ENCODE peak calls at places on chromosome 6, in five cellular contexts. M is mesenchymal stem cell, G is neuronal stem cell, D is H9, H is H1. E is an unnamed sample.

GRCh38 chr6:134097114-134097707 is 44.8 kb upstream of the SLC2A12 start:
- DNase-seq in G (peak), H (no peak), D (peak), M (peak), E (peak)

GRCh38 chr6:93586316-93586715 is 167.0 kb upstream of the EPHA7 start:
- DNase-seq in G (no peak), M (no peak), H (no peak), D (no peak), E (no peak)

GRCh38 chr6:142395768-142396231 is 94.0 kb downstream of the ADGRG6 start:
- DNase-seq in G (no peak), M (peak), D (no peak), H (no peak), E (no peak)

GRCh38 chr6:151379933-151380847 is 11.2 kb downstream of the ZBTB2 start:
- DNase-seq in H (no peak), G (no peak), M (peak), D (no peak), E (no peak)

GRCh38 chr6:163182696-163183095 is 231.8 kb upstream of the QKI start:
- DNase-seq in G (no peak), M (no peak), D (no peak), H (no peak), E (peak)

GRCh38 chr6:13641315-13641714 is 26.2 kb downstream of the NOL7 start:
- DNase-seq in G (no peak), M (no peak), H (no peak), D (no peak), E (no peak)

GRCh38 chr6:50452001-50452400 is 261.3 kb upstream of the TFAP2D start:
- DNase-seq in H (no peak), M (no peak), G (no peak), D (no peak), E (no peak)

GRCh38 chr6:84687487-84687886 is 76.9 kb downstream of the TBX18 start:
- DNase-seq in M (no peak), D (no peak), G (peak), H (no peak), E (no peak)

GRCh38 chr6:19771753-19772336 is 65.3 kb upstream of the ID4 start:
- DNase-seq in G (no peak), M (no peak), D (no peak), H (no peak), E (peak)

GRCh38 chr6:7902867-7903266 is 7.7 kb downstream of the TXNDC5 start:
- DNase-seq in M (no peak), H (no peak), D (no peak), G (no peak), E (no peak)

GRCh38 chr6:11613858-11614257 is 76.3 kb downstream of the TMEM170B start:
- DNase-seq in G (no peak), M (peak), D (no peak), H (no peak), E (peak)

GRCh38 chr6:144689503-144690040 is 404.4 kb downstream of the UTRN start:
- DNase-seq in G (no peak), D (no peak), H (no peak), M (no peak), E (peak)

GRCh38 chr6:19137419-19138035 is 699.6 kb upstream of the ID4 start:
- DNase-seq in H (peak), D (no peak), M (no peak), G (no peak), E (peak)

GRCh38 chr6:91868539-91869202 is 1281.8 kb upstream of the MAP3K7 start:
- DNase-seq in G (no peak), H (no peak), M (no peak), D (no peak), E (no peak)

GRCh38 chr6:105819774-105820173 is 266.4 kb upstream of the PRDM1 start:
- DNase-seq in G (no peak), H (no peak), D (no peak), M (no peak), E (no peak)

GRCh38 chr6:164106345-164106769 is 691.8 kb downstream of the QKI start:
- DNase-seq in M (no peak), G (no peak), H (no peak), D (peak), E (peak)

GRCh38 chr6:142459267-142459666 is 157.5 kb downstream of the ADGRG6 start:
- DNase-seq in M (peak), H (no peak), D (no peak), G (no peak), E (no peak)

GRCh38 chr6:48505621-48506020 is 394.6 kb upstream of the PTCHD4 start:
- DNase-seq in M (no peak), D (no peak), H (no peak), G (no peak), E (no peak)

GRCh38 chr6:133034509-133035206 is 206.5 kb upstream of the EYA4 start:
- DNase-seq in G (no peak), D (no peak), M (peak), H (no peak), E (no peak)

GRCh38 chr6:131116755-131117360 is 18.4 kb upstream of the AKAP7 start:
- DNase-seq in M (peak), D (no peak), H (no peak), G (no peak), E (no peak)

GRCh38 chr6:39206250-39206721 is 23.0 kb downstream of the KCNK5 start:
- DNase-seq in M (no peak), G (no peak), D (peak), H (no peak), E (no peak)

GRCh38 chr6:111979633-111980032 is 74.3 kb upstream of the CCN6 start:
- DNase-seq in M (no peak), D (no peak), H (no peak), G (no peak), E (no peak)
- H2BK12ac ChIP-seq in M (peak), D (no peak), H (peak), G (no peak), E (peak)

GRCh38 chr6:28266962-28267694 is at the start of gene ZSCAN26:
- DNase-seq in D (peak), H (peak), M (peak), G (peak), E (peak)
- H4K91ac ChIP-seq in D (no peak), H (no peak), M (peak), G (no peak), E (peak)

GRCh38 chr6:36347635-36348034 is 10.9 kb upstream of the BNIP5 start:
- DNase-seq in G (no peak), M (no peak), H (no peak), D (no peak), E (no peak)
- H3K23ac ChIP-seq in G (no peak), M (no peak), H (no peak), D (no peak), E (no peak)

GRCh38 chr6:40778186-40778585 is 191.0 kb upstream of the LRFN2 start:
- DNase-seq in H (no peak), M (peak), D (no peak), G (no peak), E (no peak)

GRCh38 chr6:40778918-40779317 is 191.8 kb upstream of the LRFN2 start:
- DNase-seq in D (no peak), G (no peak), M (no peak), H (no peak), E (no peak)

GRCh38 chr6:40782355-40782754 is 195.2 kb upstream of the LRFN2 start:
- DNase-seq in H (no peak), D (no peak), M (no peak), G (no peak), E (no peak)

GRCh38 chr6:40779399-40779798 is 192.2 kb upstream of the LRFN2 start:
- DNase-seq in D (no peak), H (no peak), M (peak), G (no peak), E (no peak)

DNA sequence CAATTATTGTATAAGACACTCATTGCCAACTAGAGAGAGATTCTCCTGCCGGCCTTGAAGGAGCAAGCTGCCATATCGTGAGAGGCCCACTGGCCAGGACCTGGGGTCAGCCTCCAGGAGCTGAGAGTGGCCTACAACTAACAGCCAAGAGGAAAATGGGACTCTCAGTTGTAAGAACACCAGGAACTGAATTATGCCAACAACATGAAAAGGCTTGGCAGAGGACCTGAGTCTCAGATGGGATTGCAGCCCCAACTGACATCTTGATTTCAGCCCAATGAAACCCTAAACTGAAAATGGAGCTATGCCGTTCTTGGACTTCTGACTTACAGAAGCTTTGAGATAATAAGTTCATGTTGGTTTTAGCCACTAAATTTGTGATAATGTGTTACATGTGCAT is 193.5 kb upstream of the LRFN2 start:
- DNase-seq in M (no peak), D (no peak), G (no peak), H (no peak), E (no peak)
- H2BK12ac ChIP-seq in M (no peak), D (no peak), G (no peak), H (no peak), E (no peak)

GRCh38 chr6:87714093-87714809 is 12.2 kb upstream of the AKIRIN2 start:
- DNase-seq in D (no peak), G (no peak), M (peak), H (no peak), E (peak)

GRCh38 chr6:87721311-87721710 is 19.3 kb upstream of the AKIRIN2 start:
- DNase-seq in M (no peak), G (no peak), H (no peak), D (no peak), E (peak)

GRCh38 chr6:87716928-87717655 is 15.1 kb upstream of the AKIRIN2 start:
- DNase-seq in G (no peak), H (no peak), M (no peak), D (no peak), E (no peak)

GRCh38 chr6:87722831-87723726 is 21.0 kb upstream of the AKIRIN2 start:
- DNase-seq in H (peak), M (peak), D (peak), G (peak), E (peak)

DNA sequence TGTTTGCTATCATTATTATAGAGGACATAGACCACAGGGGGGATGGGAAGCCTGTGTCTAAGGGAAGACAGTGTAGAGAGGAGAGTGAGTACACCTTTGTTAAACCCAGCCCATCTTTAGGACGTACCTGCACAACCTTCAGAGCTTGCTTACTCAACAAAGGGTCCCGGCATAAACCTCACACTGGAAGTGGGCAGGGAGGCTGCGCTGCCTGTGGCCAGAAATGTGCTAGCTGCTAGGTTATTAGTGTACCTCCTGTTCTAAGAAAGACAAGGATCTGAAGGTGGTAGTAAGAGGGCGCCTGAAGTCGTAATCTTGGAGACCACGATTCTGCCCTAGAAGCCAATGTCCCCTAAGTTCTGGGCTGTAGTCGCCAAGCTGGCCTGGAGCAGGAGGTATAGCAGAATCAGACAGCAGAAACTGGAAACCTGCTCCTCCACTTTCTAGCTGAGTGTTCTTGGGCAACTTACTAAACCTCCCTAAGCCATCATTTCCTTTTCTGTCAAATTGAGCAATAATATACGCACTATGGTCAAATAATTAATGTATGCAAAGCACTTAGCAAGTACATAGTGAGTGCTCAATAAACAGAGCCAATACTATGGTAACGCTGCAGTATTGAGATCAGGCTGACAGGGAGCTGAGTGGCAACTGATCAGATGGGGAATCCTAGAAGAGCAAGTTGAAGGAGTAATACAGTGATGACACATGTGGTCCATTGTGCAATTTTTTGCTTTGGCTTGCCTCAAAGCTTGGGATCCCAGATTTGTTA is 16.8 kb upstream of the AKIRIN2 start:
- DNase-seq in D (no peak), H (no peak), M (peak), G (no peak), E (peak)
- H4K91ac ChIP-seq in D (no peak), H (peak), M (no peak), G (no peak), E (no peak)

DNA sequence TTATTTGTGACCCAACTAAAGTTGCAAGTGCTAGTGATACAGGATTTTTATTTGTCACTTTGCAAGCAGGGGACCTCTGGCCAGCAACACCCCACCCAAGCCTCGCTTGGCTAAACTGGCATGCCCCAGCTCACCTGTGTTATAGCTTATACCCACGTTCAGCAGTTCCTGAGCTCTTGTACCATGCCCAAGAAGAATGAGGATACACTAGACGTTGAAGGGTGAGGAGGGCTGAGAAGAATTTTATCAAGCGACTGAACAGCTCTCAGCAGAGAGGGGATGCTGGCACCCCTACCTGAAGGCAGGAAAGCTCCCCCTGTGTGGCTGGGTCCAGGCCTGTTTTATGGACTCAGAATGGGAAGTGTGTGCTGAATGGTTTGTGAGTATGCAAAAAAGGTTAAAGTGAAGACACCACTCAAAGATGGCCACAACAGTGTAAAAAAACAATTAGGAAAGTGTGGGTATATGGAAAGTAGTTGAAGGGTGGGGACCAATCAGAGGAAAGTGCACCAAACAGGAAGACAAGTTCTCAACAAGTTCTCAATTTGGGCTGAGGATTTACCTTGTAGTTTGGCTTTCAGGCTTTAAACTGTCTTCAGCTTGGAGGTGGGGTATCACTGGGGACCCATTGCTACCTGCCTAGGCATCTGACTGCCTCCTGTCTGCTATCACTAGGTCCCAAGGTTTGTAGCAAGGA is 14.9 kb downstream of the BTN2A1 start:
- DNase-seq in H (no peak), D (no peak), G (no peak), M (no peak), E (no peak)
- H3K23ac ChIP-seq in H (no peak), D (no peak), G (no peak), M (no peak), E (no peak)

DNA sequence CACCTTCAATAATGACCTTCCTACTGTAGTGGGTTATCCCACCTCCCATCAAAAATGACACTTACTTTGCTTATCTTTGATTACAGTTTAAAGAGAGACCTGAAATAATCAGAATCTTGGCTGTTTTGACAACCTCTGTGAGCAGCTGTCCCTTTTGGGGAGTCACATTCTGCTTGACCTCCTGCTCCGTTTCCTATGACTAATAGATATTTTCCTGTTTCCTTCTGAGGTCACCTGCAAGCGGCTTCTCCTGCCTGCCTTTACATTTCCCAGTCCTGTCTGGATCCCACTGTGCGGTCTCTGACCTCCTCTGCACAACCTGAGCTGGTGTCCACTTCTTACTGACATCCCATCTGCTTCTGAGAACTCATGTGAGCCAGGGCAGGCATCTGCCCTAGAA is 54.2 kb downstream of the TRAM2 start:
- DNase-seq in G (no peak), D (no peak), H (no peak), M (peak), E (no peak)
- H2BK12ac ChIP-seq in G (no peak), D (no peak), H (no peak), M (no peak), E (no peak)

DNA sequence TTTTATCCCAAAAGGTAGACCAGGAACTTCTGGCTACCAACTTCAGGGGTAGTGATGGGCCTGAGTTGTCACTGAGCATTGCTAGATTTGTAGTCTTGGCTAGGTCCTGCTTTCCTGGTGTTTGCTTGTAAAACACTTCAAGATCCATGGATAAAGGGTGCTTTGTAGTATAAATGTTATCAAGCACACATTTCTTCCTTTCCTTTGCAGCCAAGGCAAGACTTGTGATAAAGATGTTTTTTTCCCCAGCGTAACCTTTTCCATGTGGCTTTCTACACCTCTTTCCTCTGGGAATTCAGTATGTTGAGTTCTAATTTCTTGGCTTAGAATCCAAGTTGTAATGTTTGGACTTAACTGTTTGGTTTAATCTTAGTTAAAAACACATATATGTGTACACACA is 122.8 kb upstream of the CLDN20 start:
- DNase-seq in M (no peak), H (no peak), D (no peak), G (no peak), E (no peak)
- H4K91ac ChIP-seq in M (no peak), H (no peak), D (no peak), G (no peak), E (no peak)

GRCh38 chr6:158649289-158650143 is at the start of gene SYTL3:
- DNase-seq in D (no peak), H (no peak), M (peak), G (no peak), E (no peak)
- H3K23ac ChIP-seq in D (no peak), H (no peak), M (no peak), G (no peak), E (no peak)

DNA sequence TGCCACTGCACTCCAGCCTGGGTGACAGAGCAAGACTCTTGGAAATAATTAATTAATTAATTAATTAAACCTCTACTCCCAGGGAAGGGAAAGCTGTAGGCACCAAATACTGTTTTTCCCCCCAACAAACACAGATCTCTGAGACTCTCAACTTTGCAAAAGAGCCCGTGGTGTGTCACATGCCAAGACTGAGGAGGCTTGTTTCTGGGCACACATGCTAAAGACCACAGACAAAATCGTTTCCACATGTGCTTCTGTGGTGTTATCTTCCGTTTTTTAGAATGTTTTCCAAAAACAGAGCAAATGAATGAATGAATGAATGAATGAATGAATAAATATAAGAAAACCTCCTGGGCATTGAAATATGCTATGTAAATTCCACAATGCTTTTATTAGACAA is 55.6 kb upstream of the ATXN1 start:
- DNase-seq in G (no peak), M (no peak), H (no peak), D (no peak), E (no peak)
- H2BK12ac ChIP-seq in G (no peak), M (no peak), H (no peak), D (no peak), E (no peak)

E was measured in trophoblast cell.